ENCODE peak calls at places on chromosomes 16 and 17, in eight cellular contexts. L is brain microvascular endothelial cell, U is RWPE1, P is IMR-90, N is tibial artery, J is cardiac fibroblast, E is ovary, M is kidney epithelial cell. C is an unnamed sample.

GRCh38 chr17:37541880-37542675 is 52.4 kb downstream of the DUSP14 start:
- DNase-seq in L (peak), U (peak), P (peak), N (no peak), J (peak), E (no peak), M (no peak), C (peak)

GRCh38 chr17:2750721-2751120 is 1.3 kb upstream of the CCDC92B start:
- DNase-seq in L (no peak), U (no peak), P (no peak), N (no peak), J (no peak), E (no peak), M (no peak), C (no peak)

GRCh38 chr16:58028541-58029070 is 3.1 kb downstream of the MMP15 start:
- DNase-seq in L (no peak), U (no peak), P (no peak), N (no peak), J (no peak), E (no peak), M (no peak), C (no peak)

GRCh38 chr16:85310868-85311585 is 198.8 kb upstream of the CIBAR2 start:
- DNase-seq in L (no peak), U (no peak), P (no peak), N (no peak), J (no peak), E (no peak), M (no peak), C (no peak)

GRCh38 chr17:79939755-79940154 is 95.9 kb downstream of the TBC1D16 start:
- DNase-seq in L (no peak), U (no peak), P (no peak), N (peak), J (no peak), E (peak), M (no peak), C (no peak)

GRCh38 chr16:66382171-66382965 is 15.9 kb downstream of the CDH5 start:
- DNase-seq in L (peak), U (peak), P (peak), N (peak), J (peak), E (no peak), M (peak), C (peak)

GRCh38 chr16:11361751-11362742 is 16.8 kb downstream of the RMI2 start:
- DNase-seq in L (no peak), U (no peak), P (no peak), N (no peak), J (no peak), E (no peak), M (no peak), C (no peak)

GRCh38 chr16:19991614-19992013 is 82.1 kb downstream of the GPR139 start:
- DNase-seq in L (no peak), U (no peak), P (no peak), N (no peak), J (no peak), E (no peak), M (no peak), C (no peak)

GRCh38 chr16:79790854-79791253 is 190.3 kb upstream of the MAF start:
- DNase-seq in L (no peak), U (no peak), P (no peak), N (no peak), J (no peak), E (no peak), M (no peak), C (no peak)

DNA sequence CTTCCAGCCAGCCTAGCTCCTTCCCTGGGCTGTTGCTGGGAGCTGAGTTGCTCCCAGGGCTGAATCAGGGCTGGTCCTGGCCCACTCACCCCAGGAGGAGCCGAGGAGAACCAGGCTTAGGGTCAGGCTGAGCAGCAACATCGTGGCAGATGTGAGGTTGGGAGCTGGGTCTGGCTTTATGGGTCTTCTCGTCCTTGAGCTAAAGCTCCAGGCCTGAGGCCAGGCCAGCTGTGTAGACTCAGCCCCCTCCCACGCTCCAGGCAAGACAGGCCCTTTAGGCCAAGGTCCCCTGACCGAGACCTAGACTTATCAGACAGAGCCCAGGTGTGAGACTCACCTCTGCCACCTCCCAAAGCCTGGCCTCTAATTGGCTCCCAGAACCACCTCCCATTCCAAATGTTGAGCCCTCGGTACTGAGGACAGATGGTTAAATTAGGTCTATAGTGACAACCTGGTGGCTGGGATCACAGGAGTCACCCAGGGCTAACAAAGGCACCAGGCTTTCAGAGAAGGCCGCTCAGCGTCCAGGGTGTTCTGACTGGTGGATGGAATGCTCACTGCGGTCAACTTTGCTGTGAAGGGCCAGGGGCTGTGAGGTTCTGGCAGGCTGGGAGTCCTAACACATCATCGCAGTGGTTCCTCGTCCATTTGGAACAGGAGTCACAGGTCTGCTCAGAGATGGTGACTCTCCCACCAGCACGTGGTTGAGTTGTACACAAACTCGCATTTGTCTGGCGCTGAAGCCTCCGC is at the start of gene CTRL:
- DNase-seq in L (no peak), U (no peak), P (no peak), N (no peak), J (no peak), E (peak), M (no peak), C (no peak)
- TF ChIP-seq CTCF in L (peak), U (no peak), P (no peak), N (no peak), J (peak), E (peak), M (peak), C (peak)

GRCh38 chr17:61411944-61412859 is 12.6 kb downstream of the TBX2 start:
- DNase-seq in L (peak), U (peak), P (peak), N (peak), J (peak), E (peak), M (no peak), C (peak)

GRCh38 chr17:61410100-61410551 is 10.5 kb downstream of the TBX2 start:
- DNase-seq in L (no peak), U (no peak), P (no peak), N (peak), J (no peak), E (no peak), M (no peak), C (no peak)

GRCh38 chr17:61410555-61411089 is 11.0 kb downstream of the TBX2 start:
- DNase-seq in L (peak), U (no peak), P (peak), N (peak), J (peak), E (peak), M (no peak), C (peak)

GRCh38 chr17:61412860-61413653 is 13.4 kb downstream of the TBX2 start:
- DNase-seq in L (no peak), U (no peak), P (no peak), N (peak), J (no peak), E (no peak), M (no peak), C (no peak)

GRCh38 chr17:61411114-61411943 is 11.7 kb downstream of the TBX2 start:
- DNase-seq in L (peak), U (peak), P (peak), N (peak), J (peak), E (peak), M (no peak), C (peak)
- TF ChIP-seq CTCF in L (peak), U (no peak), P (peak), N (no peak), J (no peak), E (peak), M (peak), C (peak)

DNA sequence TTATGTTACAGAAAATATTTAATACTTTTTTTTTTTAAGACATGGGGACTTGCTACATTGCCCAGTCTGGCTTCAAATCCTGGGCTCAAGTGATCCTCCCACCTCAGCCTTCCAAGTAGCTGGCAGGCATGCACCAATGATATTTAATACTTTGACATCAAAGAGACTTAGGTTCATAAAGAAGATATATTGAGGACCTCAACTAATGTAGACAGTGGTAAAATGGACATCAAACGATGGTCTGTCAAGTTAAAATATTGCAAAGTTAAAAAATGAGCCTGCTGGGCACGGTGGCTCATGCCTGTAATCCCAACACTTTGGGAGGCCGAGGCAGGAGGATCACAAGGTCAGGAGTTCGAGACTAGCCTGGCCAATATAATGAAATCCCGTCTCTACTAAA is 8.7 kb downstream of the TEFM start:
- DNase-seq in L (no peak), U (no peak), P (no peak), N (no peak), J (no peak), E (no peak), M (no peak), C (no peak)
- TF ChIP-seq CTCF in L (no peak), U (no peak), P (no peak), N (no peak), J (no peak), E (no peak), M (no peak), C (no peak)

DNA sequence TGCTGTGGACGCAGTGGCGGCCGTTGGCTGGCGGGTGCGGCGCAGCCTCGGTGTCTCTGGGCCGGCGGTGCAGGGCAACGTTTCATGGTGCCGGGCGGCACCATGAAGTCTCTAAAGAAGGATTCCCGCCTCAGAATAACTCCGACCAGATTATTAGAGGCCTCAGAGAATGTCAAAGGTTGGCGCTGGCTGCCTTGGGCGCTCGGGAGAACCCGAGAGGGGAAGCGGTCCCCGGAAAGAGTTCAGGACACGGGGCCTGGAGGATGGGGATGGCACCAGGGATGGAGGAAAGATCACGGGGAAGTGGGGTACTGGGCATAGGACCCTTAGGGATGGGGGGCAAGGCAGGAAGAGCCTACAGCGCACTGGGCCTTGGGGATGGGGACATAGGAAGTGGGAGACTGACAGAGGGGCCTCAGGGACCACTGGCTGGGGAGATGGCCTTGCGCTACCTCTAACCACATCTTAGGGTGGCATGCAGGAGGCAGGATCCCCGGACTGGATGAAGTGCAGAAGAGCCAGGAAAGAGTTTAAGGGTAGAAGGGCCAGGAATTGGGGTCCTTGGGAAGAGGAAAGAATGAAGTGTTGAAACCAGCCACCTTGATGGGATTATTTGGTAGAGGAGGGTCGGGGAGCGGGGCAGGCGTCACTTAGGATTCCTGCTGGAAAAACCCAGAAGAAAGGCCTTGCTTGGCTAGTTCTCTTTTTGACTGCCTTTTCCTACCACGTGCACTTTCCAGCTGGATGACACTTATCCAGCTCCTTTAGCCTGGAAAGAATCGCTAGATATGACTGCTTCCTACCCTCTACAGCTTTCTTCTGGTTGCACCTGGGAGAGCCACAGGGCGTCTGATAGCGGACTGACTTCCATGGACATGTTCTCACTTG is 578 bp downstream of the MYCBPAP start:
- DNase-seq in L (no peak), U (no peak), P (no peak), N (no peak), J (no peak), E (no peak), M (no peak), C (no peak)
- TF ChIP-seq CTCF in L (no peak), U (no peak), P (no peak), N (no peak), J (no peak), E (no peak), M (no peak), C (no peak)

GRCh38 chr17:40063034-40063765 is 435 bp downstream of the THRA start:
- DNase-seq in L (no peak), U (no peak), P (no peak), N (peak), J (peak), E (peak), M (no peak), C (peak)

GRCh38 chr17:40060887-40061480 is 1.8 kb upstream of the THRA start:
- DNase-seq in L (no peak), U (no peak), P (no peak), N (no peak), J (no peak), E (no peak), M (no peak), C (no peak)

GRCh38 chr17:40061532-40062038 is 1.2 kb upstream of the THRA start:
- DNase-seq in L (no peak), U (no peak), P (no peak), N (no peak), J (no peak), E (peak), M (no peak), C (no peak)

GRCh38 chr17:40063915-40064531 is 1.3 kb downstream of the THRA start:
- DNase-seq in L (no peak), U (no peak), P (no peak), N (no peak), J (no peak), E (no peak), M (no peak), C (no peak)

DNA sequence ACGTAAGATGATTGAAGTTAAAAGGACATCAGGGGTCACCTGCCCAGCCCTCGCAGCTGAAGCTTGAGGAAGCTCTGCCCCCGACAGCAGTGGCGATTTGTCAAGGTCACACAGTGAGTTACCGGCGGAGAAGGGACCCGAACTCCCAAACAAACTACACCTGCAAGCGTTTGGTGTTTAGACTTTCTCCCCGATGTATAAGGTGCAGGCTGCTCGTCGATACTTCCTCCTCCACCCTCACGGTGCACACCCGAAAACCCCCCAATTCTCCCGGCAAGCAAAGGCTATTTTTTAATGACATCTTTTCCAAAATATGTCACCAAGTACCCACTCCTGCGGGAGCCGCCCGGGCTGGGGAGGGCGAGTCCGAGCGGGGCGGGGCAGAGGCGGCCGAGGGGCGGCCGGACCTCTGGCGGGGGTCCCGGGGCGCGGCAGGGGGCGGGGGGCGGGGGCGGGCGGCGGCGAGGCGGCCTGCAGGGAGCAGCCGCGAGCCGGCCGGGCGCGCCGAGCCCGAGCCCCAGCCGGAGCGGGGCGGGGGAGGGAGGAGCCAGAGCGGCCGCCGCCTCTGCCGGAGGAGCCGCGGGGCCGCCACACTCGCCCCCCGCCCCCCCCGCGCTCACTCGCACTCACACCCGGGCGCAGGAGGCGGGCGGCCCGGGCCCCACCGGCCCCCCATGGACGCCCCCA is at the start of gene THRA:
- DNase-seq in L (no peak), U (peak), P (peak), N (peak), J (peak), E (peak), M (no peak), C (peak)
- TF ChIP-seq CTCF in L (no peak), U (peak), P (peak), N (no peak), J (no peak), E (no peak), M (no peak), C (peak)

GRCh38 chr17:77107506-77108433 is 33.0 kb upstream of the SEC14L1 start:
- DNase-seq in L (peak), U (no peak), P (peak), N (no peak), J (peak), E (no peak), M (no peak), C (peak)

GRCh38 chr17:77110006-77110374 is 30.8 kb upstream of the SEC14L1 start:
- DNase-seq in L (peak), U (no peak), P (peak), N (no peak), J (peak), E (no peak), M (no peak), C (peak)

GRCh38 chr17:77106874-77107358 is 33.9 kb upstream of the SEC14L1 start:
- DNase-seq in L (no peak), U (no peak), P (no peak), N (no peak), J (no peak), E (no peak), M (no peak), C (no peak)

GRCh38 chr17:77111916-77112315 is 28.9 kb upstream of the SEC14L1 start:
- DNase-seq in L (peak), U (no peak), P (no peak), N (no peak), J (no peak), E (no peak), M (no peak), C (no peak)

GRCh38 chr17:77109159-77110005 is 31.4 kb upstream of the SEC14L1 start:
- DNase-seq in L (no peak), U (no peak), P (no peak), N (no peak), J (no peak), E (no peak), M (no peak), C (no peak)
- TF ChIP-seq CTCF in L (peak), U (no peak), P (no peak), N (no peak), J (no peak), E (peak), M (no peak), C (no peak)

C was measured in AG10803.